ENCODE peak calls at places on chromosomes 11 and 22, in nine cellular contexts. Z is effector memory CD4-positive, alpha-beta T cell; N is HEK293T; K is iris pigment epithelial cell; L is EL; X is NCI-H2029; E is NCI-H460; Q is HT1080; A is left cardiac atrium. J is an unnamed sample.

GRCh38 chr22:30208631-30209603 is 37.6 kb downstream of the LIF start:
- DNase-seq in N (no peak), Z (no peak), A (peak; percentile 87), L (peak; percentile 86), E (no peak), K (peak; percentile 87), X (no peak), Q (peak; percentile 67), J (no peak)

GRCh38 chr11:1120532-1121342 is 37.0 kb upstream of the MUC5AC start:
- DNase-seq in A (peak; percentile 15), X (no peak), L (no peak), K (no peak), Q (no peak), N (no peak), Z (no peak), E (no peak), J (no peak)

GRCh38 chr22:36411589-36412258 is 24.0 kb upstream of the MYH9 start:
- DNase-seq in A (no peak), K (no peak), E (no peak), Q (no peak), L (no peak), N (no peak), X (peak; percentile 83), Z (peak; percentile 12), J (no peak)

GRCh38 chr11:74932169-74932568 is 16.7 kb downstream of the XRRA1 start:
- DNase-seq in A (no peak), N (no peak), L (peak; percentile 77), Q (peak; percentile 92), X (no peak), E (peak; percentile 26), Z (no peak), K (peak; percentile 91), J (no peak)

GRCh38 chr11:62546937-62547625 is 475 bp upstream of the AHNAK start:
- DNase-seq in Q (peak; percentile 69), K (peak; percentile 71), E (no peak), L (peak; percentile 71), Z (no peak), N (no peak), X (no peak), A (peak; percentile 50), J (no peak)

GRCh38 chr11:110433393-110434333 is 3.9 kb downstream of the FDX1 start:
- DNase-seq in E (peak; percentile 21), A (no peak), Q (peak; percentile 30), X (peak; percentile 21), K (peak; percentile 44), L (peak; percentile 30), N (no peak), Z (no peak), J (no peak)

GRCh38 chr11:59755701-59756495 is 722 bp downstream of the STX3 start:
- DNase-seq in X (peak; percentile 45), Z (peak; percentile 42), N (peak; percentile 53), Q (peak; percentile 80), A (peak; percentile 83), L (peak; percentile 87), K (peak; percentile 79), E (no peak), J (peak; percentile 26)

GRCh38 chr11:17219016-17219415 is 11.2 kb upstream of the PIK3C2A start:
- DNase-seq in N (no peak), Q (no peak), A (no peak), Z (no peak), E (no peak), L (peak; percentile 16), K (no peak), X (no peak), J (no peak)

GRCh38 chr11:94766656-94767291 is 1.4 kb upstream of the AMOTL1 start:
- DNase-seq in E (no peak), K (no peak), X (no peak), L (no peak), Q (no peak), A (no peak), Z (no peak), N (no peak), J (no peak)

GRCh38 chr11:2310073-2310785 is 8.4 kb downstream of the TSPAN32 start:
- DNase-seq in N (no peak), Z (no peak), Q (no peak), X (no peak), L (no peak), A (peak; percentile 21), K (no peak), E (no peak), J (no peak)

GRCh38 chr22:35918466-35918865 is 110.2 kb downstream of the RBFOX2 start:
- DNase-seq in E (no peak), K (no peak), L (no peak), N (no peak), A (no peak), X (no peak), Q (no peak), Z (no peak), J (no peak)

GRCh38 chr22:44583854-44584253 is 85.8 kb upstream of the RTL6 start:
- DNase-seq in L (no peak), X (no peak), Z (no peak), A (peak; percentile 15), Q (no peak), K (no peak), N (no peak), E (no peak), J (no peak)

GRCh38 chr11:118002541-118003019 is 16.4 kb downstream of the IL10RA start:
- DNase-seq in A (peak; percentile 75), L (no peak), X (no peak), Z (no peak), E (no peak), Q (no peak), K (no peak), N (no peak), J (no peak)

GRCh38 chr11:14677146-14677545 is 33.5 kb downstream of the PDE3B start:
- DNase-seq in L (no peak), E (no peak), N (no peak), K (no peak), A (no peak), X (no peak), Q (no peak), Z (no peak), J (no peak)

GRCh38 chr11:66976048-66976467 is 954 bp downstream of the C11orf86 start:
- DNase-seq in L (no peak), Z (no peak), E (no peak), X (no peak), Q (peak; percentile 35), N (peak; percentile 67), A (no peak), K (no peak), J (peak; percentile 70)

GRCh38 chr22:46119729-46120419 is 30.5 kb upstream of the PPARA start:
- DNase-seq in X (no peak), Q (no peak), A (no peak), N (no peak), Z (no peak), L (peak; percentile 66), K (peak; percentile 87), E (no peak), J (no peak)